ENCODE peak calls at places on chromosome 1, in eight cellular contexts. V is SK-MEL-5; W is left lung; G is GM12865; J is EL; O is CD8-positive, alpha-beta memory T cell; F is IMR-90; Q is astrocyte of the spinal cord. C is an unnamed sample.
A peak's percentile ranks its signal among the peaks of the same experiment; 100 is the strongest.

GRCh38 chr1:36161656-36162531 is 5.9 kb downstream of the MAP7D1 start:
- DNase-seq in V (no peak), W (peak; percentile 82), G (peak; percentile 63), J (peak; percentile 49), O (peak; percentile 76), F (no peak), Q (no peak), C (no peak)

GRCh38 chr1:109877320-109877771 is 33.3 kb upstream of the CSF1 start:
- DNase-seq in V (peak; percentile 58), W (peak; percentile 65), G (no peak), J (peak; percentile 96), O (no peak), F (peak; percentile 94), Q (peak; percentile 92), C (peak; percentile 93)

GRCh38 chr1:61436016-61436415 is 288.9 kb downstream of the TM2D1 start:
- DNase-seq in V (no peak), W (no peak), G (peak; percentile 23), J (no peak), O (no peak), F (no peak), Q (no peak), C (no peak)

GRCh38 chr1:169779150-169779549 is 15.6 kb downstream of the METTL18 start:
- DNase-seq in V (no peak), W (no peak), G (no peak), J (no peak), O (no peak), F (no peak), Q (peak; percentile 54), C (peak; percentile 56)

GRCh38 chr1:196723325-196724185 is 51.1 kb upstream of the CFHR3 start:
- DNase-seq in V (peak; percentile 74), W (no peak), G (peak; percentile 83), J (peak; percentile 62), O (no peak), F (peak; percentile 23), Q (peak; percentile 19), C (no peak)

GRCh38 chr1:11960710-11961109 is 19.5 kb upstream of the MFN2 start:
- DNase-seq in V (no peak), W (peak; percentile 60), G (no peak), J (no peak), O (no peak), F (no peak), Q (no peak), C (no peak)

GRCh38 chr1:33876970-33877680 is 13.2 kb downstream of the HMGB4 start:
- DNase-seq in V (no peak), W (no peak), G (no peak), J (no peak), O (no peak), F (peak; percentile 28), Q (peak; percentile 91), C (no peak)

GRCh38 chr1:9280015-9280860 is 12.5 kb upstream of the SPSB1 start:
- DNase-seq in V (no peak), W (peak; percentile 72), G (peak; percentile 30), J (peak; percentile 97), O (no peak), F (peak; percentile 93), Q (peak; percentile 93), C (peak; percentile 89)

GRCh38 chr1:146034976-146035469 is 13.5 kb upstream of the HJV start:
- DNase-seq in V (peak; percentile 75), W (no peak), G (peak; percentile 35), J (peak; percentile 67), O (no peak), F (no peak), Q (no peak), C (no peak)

GRCh38 chr1:54356680-54357147 is 49.5 kb downstream of the SSBP3 start:
- DNase-seq in V (no peak), W (no peak), G (peak; percentile 70), J (no peak), O (peak; percentile 74), F (no peak), Q (no peak), C (no peak)

GRCh38 chr1:41152622-41153044 is 89.5 kb downstream of the SCMH1 start:
- DNase-seq in V (no peak), W (no peak), G (no peak), J (peak; percentile 92), O (no peak), F (peak; percentile 92), Q (peak; percentile 91), C (peak; percentile 96)

GRCh38 chr1:245380790-245381535 is 226.2 kb downstream of the KIF26B start:
- DNase-seq in V (peak; percentile 63), W (no peak), G (no peak), J (no peak), O (no peak), F (no peak), Q (peak; percentile 14), C (no peak)

GRCh38 chr1:115976900-115977480 is 677 bp downstream of the SLC22A15 start:
- DNase-seq in V (no peak), W (no peak), G (no peak), J (peak; percentile 6), O (no peak), F (no peak), Q (no peak), C (peak; percentile 3)

GRCh38 chr1:76463838-76464237 is 389.3 kb downstream of the ST6GALNAC3 start:
- DNase-seq in V (no peak), W (no peak), G (peak; percentile 13), J (no peak), O (no peak), F (no peak), Q (no peak), C (no peak)

GRCh38 chr1:106861110-106861509 is 195.4 kb upstream of the PRMT6 start:
- DNase-seq in V (no peak), W (no peak), G (no peak), J (no peak), O (no peak), F (no peak), Q (no peak), C (no peak)

C was measured in fibroblast of lung.